ENCODE peak calls at places on chromosomes 11 and 22, in five cellular contexts. C is lower lobe of right lung; T is mammary epithelial cell; M is mesenchymal stem cell; K is CD4-positive, CD25-positive, alpha-beta regulatory T cell. E is an unnamed sample. For H3K9me3 and H3K27me3, the result is how much of the 10 kb centered on the place peaks cover.

GRCh38 chr11:116563713-116564050 is 209.1 kb downstream of the BUD13 start:
- DNase-seq in C (no peak), T (no peak), M (no peak), K (no peak), E (no peak)

GRCh38 chr11:69310351-69310750 is 16.4 kb downstream of the MYEOV start:
- DNase-seq in M (no peak), K (no peak), C (no peak), T (no peak), E (no peak)

GRCh38 chr11:15471028-15471708 is 356.4 kb downstream of the INSC start:
- DNase-seq in T (no peak), M (no peak), K (no peak), C (no peak), E (no peak)

GRCh38 chr11:112748713-112749481 is 212.3 kb upstream of the NCAM1 start:
- DNase-seq in M (no peak), C (no peak), K (no peak), T (no peak), E (no peak)

GRCh38 chr11:110984147-110984546 is 261.4 kb upstream of the POU2AF2 start:
- DNase-seq in M (peak), T (peak), C (no peak), K (no peak), E (no peak)

GRCh38 chr22:27754247-27754887 is 47.2 kb downstream of the MN1 start:
- DNase-seq in K (no peak), M (no peak), C (peak), T (peak), E (peak)

GRCh38 chr11:19241260-19242183 is 777 bp upstream of the E2F8 start:
- DNase-seq in T (no peak), C (peak), K (peak), M (no peak), E (peak)

GRCh38 chr22:17883356-17883755 is 109.1 kb upstream of the BID start:
- DNase-seq in T (no peak), K (no peak), C (no peak), M (no peak), E (no peak)

GRCh38 chr11:120339394-120339890 is 3.2 kb downstream of the ARHGEF12 start:
- DNase-seq in T (peak), M (peak), C (no peak), K (peak), E (peak)

GRCh38 chr11:114340311-114341131 is 44.3 kb downstream of the NNMT start:
- DNase-seq in K (peak), C (peak), M (peak), T (peak), E (peak)

GRCh38 chr11:43573233-43573632 is 107.3 kb upstream of the HSD17B12 start:
- DNase-seq in T (no peak), C (no peak), M (no peak), K (peak), E (peak)

GRCh38 chr11:78331711-78332110 is 85.9 kb downstream of the GAB2 start:
- DNase-seq in M (no peak), C (no peak), T (no peak), K (no peak), E (no peak)

GRCh38 chr11:66418986-66419308 is 1.9 kb upstream of the NPAS4 start:
- DNase-seq in K (no peak), M (no peak), C (no peak), T (no peak), E (no peak)
- H3K4me3 ChIP-seq in K (no peak), M (no peak), C (no peak), T (no peak), E (no peak)

DNA sequence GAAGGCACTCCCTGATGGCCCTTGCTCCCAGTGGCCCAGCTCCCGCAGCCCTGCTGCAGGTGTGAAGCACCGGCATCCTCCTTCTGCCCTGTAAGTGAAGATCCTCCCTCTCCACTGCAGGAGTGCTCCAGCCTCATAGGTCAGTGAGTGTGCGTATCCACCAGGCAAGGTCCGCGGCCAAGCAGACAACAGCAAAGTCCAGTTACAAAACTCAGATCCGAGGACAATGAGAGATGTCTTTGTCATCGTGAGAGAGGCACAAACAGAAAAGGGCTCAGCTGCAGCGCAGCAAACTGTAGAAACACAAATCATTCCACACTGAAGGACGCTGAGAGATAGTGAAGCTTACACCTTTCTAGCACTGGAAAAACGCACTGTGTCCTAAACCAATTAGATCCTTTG is 46.1 kb downstream of the MYH9 start:
- DNase-seq in K (no peak), T (no peak), C (no peak), M (no peak), E (no peak)
- H3K9me3 ChIP-seq in K (under half), T (under half), C (under half), M (under half), E (under half)

GRCh38 chr22:35192121-35192918 is 65.0 kb upstream of the HMGXB4 start:
- DNase-seq in M (no peak), T (peak), C (no peak), K (no peak), E (no peak)
- H3K27me3 ChIP-seq in M (under half), T (under half), C (under half), K (under half), E (under half)

DNA sequence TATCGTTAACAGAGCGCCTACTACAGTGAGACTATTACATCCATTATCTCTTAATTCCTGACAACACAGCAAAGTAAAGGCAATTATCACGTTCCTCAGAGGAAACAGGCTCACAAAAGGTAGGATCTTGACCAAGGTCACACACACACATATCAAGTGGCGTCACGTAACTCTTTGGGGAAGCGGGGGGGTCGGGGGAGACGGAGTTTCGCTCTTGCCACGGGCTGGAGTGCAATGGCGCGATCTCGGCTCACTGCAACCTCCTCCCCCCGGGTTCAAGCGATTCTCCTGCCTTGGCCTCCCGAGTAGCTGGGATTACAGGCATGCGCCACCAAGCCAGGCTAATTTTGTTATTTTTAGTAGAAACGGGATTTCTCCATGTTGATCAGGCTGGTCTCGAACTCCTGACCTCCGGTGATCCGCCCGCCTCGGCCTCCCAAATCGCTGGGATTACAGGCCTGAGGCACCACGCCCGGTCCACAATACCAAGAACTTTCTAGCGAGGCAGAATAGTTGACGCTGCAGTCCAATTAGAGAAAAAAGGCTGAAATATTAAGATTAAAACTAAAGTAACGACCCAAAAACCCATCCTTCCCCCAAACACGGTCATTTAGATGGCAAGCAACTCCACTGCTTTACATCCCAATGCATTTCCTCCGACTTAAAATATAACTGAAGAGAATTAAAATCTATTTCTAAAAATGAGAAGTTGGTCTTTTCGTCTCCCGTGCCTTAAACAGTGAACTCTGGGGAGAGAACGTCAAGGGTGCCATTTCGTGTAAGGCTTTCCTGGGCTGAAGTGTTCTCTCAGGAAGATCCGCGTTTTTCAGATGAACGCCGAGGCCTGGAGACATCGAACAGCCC is 1.1 kb downstream of the DDX17 start:
- DNase-seq in M (peak), K (peak), C (peak), T (peak), E (peak)
- H3K4me3 ChIP-seq in M (peak), K (peak), C (peak), T (peak), E (peak)

DNA sequence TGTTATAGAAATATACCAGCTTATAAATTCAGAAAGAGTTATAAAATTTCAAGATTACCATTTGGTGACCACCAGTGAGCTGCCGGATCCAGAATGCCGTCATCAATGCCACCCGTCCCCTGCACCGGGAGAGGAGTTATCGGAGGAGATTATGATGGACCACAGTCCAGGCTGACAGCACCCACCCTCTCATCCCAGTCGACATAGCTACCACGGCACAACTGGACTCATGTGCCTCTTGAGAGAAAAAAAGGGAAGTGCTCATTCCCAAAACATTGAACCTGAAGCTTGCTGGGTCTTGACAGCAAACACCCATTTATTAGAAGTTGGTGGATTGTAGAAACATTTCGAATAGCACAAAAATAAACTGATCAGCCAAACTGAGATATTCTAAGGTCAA is 1331.5 kb downstream of the TBC1D22A start:
- DNase-seq in K (no peak), M (no peak), C (no peak), T (no peak), E (no peak)
- H3K9me3 ChIP-seq in K (under half), M (under half), C (under half), T (under half), E (under half)

E was measured in A673.